ENCODE peak calls at places on chromosomes 7 and 10, in six cellular contexts. C is pancreas, D is breast epithelium, V is AG10803, R is coronary artery, X is cardiac muscle cell. S is an unnamed sample.
A peak's percentile ranks its signal among the peaks of the same experiment; 100 is the strongest.

GRCh38 chr7:85699482-85699881 is 512.6 kb upstream of the SEMA3D start:
- DNase-seq in C (no peak), D (no peak), V (no peak), R (no peak), X (no peak), S (no peak)

GRCh38 chr7:110669410-110669809 is 421.5 kb upstream of the LRRN3 start:
- DNase-seq in C (no peak), D (no peak), V (no peak), R (no peak), X (no peak), S (no peak)

GRCh38 chr7:19663816-19664531 is 44.9 kb downstream of the POLR1F start:
- DNase-seq in C (no peak), D (no peak), V (no peak), R (no peak), X (no peak), S (no peak)

GRCh38 chr10:62459500-62459899 is 85.3 kb downstream of the ZNF365 start:
- DNase-seq in C (no peak), D (no peak), V (no peak), R (no peak), X (no peak), S (no peak)

GRCh38 chr10:115209133-115209532 is 116.0 kb downstream of the ATRNL1 start:
- DNase-seq in C (no peak), D (no peak), V (no peak), R (no peak), X (no peak), S (peak; percentile 45)

GRCh38 chr10:45585131-45585530 is 87.4 kb downstream of the ZFAND4 start:
- DNase-seq in C (no peak), D (no peak), V (no peak), R (no peak), X (no peak), S (no peak)

GRCh38 chr10:17758896-17759295 is 6.9 kb downstream of the TMEM236 start:
- DNase-seq in C (no peak), D (no peak), V (no peak), R (no peak), X (no peak), S (peak; percentile 60)

GRCh38 chr7:1262441-1262840 is 29.8 kb downstream of the UNCX start:
- DNase-seq in C (peak; percentile 31), D (no peak), V (no peak), R (no peak), X (no peak), S (no peak)

GRCh38 chr10:72525277-72525676 is 100.6 kb downstream of the MICU1 start:
- DNase-seq in C (no peak), D (no peak), V (peak; percentile 45), R (no peak), X (no peak), S (peak; percentile 31)

GRCh38 chr7:157983442-157984137 is 604.0 kb downstream of the PTPRN2 start:
- DNase-seq in C (no peak), D (no peak), V (no peak), R (no peak), X (no peak), S (no peak)

GRCh38 chr7:48728799-48729198 is 195.5 kb upstream of the CDC14C start:
- DNase-seq in C (no peak), D (no peak), V (no peak), R (no peak), X (no peak), S (no peak)

GRCh38 chr7:34277016-34277800 is 371.9 kb downstream of the BMPER start:
- DNase-seq in C (no peak), D (no peak), V (peak; percentile 44), R (no peak), X (no peak), S (no peak)

GRCh38 chr7:35729061-35729783 is 34.3 kb upstream of the HERPUD2 start:
- DNase-seq in C (no peak), D (no peak), V (no peak), R (no peak), X (no peak), S (no peak)

GRCh38 chr10:71708897-71709882 is 10.4 kb downstream of the C10orf105 start:
- DNase-seq in C (no peak), D (no peak), V (no peak), R (no peak), X (no peak), S (no peak)

GRCh38 chr10:43667736-43668371 is 19.2 kb upstream of the ZNF32 start:
- DNase-seq in C (no peak), D (no peak), V (no peak), R (no peak), X (no peak), S (no peak)

GRCh38 chr10:71963756-71964668 is at the start of gene CHST3:
- DNase-seq in C (peak; percentile 80), D (no peak), V (peak; percentile 76), R (peak; percentile 86), X (peak; percentile 77), S (peak; percentile 60)

GRCh38 chr7:69434350-69434749 is 163.9 kb upstream of the AUTS2 start:
- DNase-seq in C (no peak), D (no peak), V (peak; percentile 98), R (no peak), X (no peak), S (no peak)

DNA sequence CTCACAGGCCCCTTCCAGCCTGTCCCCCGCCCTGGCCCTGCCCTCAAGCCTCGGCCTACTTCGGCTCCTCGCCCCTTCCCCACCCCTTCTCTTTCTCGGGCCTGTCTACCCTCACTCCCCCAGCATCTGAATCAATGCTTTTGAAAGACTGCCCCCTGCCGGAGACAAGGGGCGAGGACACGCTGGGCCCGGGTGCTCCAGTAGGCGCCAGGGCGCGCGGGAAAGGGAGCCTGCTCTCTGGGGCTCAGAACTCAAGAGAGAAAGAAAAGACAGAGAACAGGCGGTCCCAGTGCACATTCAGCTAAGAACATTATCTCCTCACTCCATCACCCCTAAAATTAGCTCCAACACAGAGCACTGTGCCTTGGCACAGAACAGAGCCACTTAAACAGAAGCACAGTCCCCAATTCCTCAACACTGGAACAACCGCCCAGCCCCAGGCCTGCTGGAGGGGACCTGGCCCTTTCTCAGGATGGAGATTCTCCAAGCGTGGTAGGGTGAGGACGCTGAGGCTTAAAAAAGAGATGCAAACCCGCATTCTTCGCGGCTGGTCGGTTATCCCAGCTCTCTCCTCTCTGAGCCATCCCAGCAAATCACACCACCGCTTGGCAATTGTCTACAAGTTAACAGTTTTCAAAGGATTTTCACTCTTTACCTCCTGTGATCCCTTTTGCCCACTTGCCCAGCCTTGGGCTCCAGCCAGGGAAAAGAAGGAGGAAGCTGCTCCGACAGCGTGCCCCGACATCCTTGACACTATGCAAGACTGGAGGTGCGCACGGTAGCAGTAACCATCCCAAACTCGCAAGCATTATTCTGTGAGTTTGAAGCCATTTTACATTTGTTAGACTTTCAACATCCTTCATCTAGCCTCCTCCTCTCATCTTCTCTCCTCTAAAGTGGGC is 2.1 kb downstream of the GIGYF1 start:
- DNase-seq in C (peak; percentile 90), D (peak; percentile 77), V (peak; percentile 57), R (no peak), X (peak; percentile 90), S (peak; percentile 75)
- H3K4me3 ChIP-seq in C (peak overlapping the region; percentile 92), D (peak overlapping the region; percentile 95), V (peak overlapping the region; percentile 79), R (peak overlapping the region; percentile 98), X (peak overlapping the region; percentile 2), S (peak overlapping the region; percentile 80)

DNA sequence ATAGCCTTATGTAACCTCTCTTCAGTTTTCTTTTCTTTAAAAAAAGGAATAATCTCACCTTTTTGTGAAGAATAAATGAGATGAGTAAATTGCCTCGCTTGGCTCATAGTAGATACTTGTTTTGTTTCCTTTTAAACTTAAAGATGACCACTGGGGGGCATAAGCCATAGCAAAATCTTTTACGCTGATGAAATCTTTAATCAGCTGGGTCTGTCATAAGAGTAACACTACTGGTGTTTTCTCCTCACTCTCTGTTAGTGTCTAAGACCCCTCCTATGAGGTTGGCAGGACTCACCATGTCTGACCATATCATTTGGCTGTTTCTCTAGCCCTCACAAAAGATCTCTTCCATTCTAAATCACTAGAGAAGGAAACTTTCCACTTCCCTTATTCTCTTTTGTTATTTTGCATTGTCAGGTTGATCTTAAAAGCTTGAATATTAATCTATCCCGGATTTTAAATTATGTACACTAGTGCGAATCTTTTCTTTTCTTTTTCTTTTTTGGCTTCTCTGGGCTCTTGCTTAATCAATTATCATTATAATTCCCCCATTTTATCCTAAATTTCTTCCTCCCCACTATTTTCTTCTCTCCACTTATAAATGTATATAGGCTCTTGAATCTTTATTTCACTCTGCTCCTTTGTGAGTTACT is 12.5 kb downstream of the STAG3 start:
- DNase-seq in C (no peak), D (no peak), V (peak; percentile 64), R (no peak), X (peak; percentile 37), S (peak; percentile 65)
- TF ChIP-seq CTCF in C (no peak), D (no peak), V (peak; percentile 58), R (no peak), X (peak; percentile 49), S (peak; percentile 47)

DNA sequence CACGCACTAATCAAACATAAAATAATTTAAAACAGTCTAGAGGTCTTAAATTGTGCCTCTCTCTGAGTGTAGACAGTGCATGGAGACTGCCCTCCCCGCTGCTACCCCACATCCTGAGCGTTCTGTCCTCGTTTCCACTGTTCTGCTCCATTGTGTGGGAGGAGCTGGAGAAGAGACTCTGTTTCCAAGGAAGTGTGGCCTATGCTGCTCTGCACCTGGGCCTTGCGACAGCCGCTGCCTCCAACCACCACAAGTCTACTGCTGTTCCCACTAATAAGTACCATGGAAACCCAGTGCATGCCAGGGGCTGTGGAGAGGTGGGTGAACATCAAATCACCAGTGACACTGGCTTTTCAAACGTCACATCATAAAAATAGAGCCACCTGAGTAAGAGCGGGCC is 19.6 kb downstream of the NRG3 start:
- DNase-seq in C (no peak), D (no peak), V (no peak), R (no peak), X (no peak), S (no peak)
- H3K4me3 ChIP-seq in C (no peak overlapping the region), D (no peak overlapping the region), V (no peak overlapping the region), R (no peak overlapping the region), X (no peak overlapping the region), S (no peak overlapping the region)

GRCh38 chr7:131107343-131108211 is 220.1 kb upstream of the MKLN1 start:
- DNase-seq in C (peak; percentile 85), D (peak; percentile 61), V (peak; percentile 91), R (peak; percentile 84), X (peak; percentile 52), S (peak; percentile 93)

GRCh38 chr7:131105803-131106680 is 221.6 kb upstream of the MKLN1 start:
- DNase-seq in C (peak; percentile 90), D (peak; percentile 74), V (peak; percentile 73), R (peak; percentile 90), X (peak; percentile 71), S (peak; percentile 81)

GRCh38 chr7:131108212-131108980 is 219.3 kb upstream of the MKLN1 start:
- DNase-seq in C (peak; percentile 70), D (no peak), V (peak; percentile 58), R (no peak), X (no peak), S (peak; percentile 50)

GRCh38 chr7:131105294-131105802 is 222.3 kb upstream of the MKLN1 start:
- DNase-seq in C (no peak), D (no peak), V (peak; percentile 31), R (no peak), X (peak; percentile 68), S (peak; percentile 39)

DNA sequence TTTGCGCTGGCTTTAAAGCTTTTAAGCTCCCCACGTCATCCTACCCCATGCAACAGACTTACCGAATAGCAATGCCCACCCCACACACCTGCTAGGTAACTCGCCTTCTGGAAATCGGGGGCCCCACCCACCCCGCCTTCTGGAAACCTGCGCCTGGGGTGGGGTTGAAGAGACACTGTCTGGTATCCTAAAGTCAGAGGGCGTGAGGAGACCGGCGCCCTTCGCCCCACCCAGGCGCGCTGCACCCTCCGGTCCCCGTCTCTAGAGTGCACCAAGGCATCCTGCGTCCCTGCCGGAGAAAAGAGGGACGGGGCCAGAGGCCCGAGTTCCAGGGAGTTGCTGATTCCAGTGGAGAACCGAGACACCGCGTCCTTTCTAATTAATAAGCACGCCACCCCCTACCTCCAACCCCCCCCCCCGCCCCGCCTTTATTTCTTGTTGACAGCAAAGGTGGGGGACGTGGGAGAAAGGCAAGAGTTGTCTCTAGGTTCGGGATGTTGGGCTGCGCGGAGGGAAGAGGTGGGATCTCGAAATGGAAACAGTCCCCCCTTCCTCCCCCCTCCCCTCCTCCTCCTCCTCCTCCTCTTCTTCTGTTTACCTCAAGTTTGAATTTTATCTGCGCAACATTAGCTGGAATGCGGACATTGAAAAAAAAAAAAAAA is 220.9 kb upstream of the MKLN1 start:
- DNase-seq in C (peak; percentile 79), D (peak; percentile 58), V (no peak), R (peak; percentile 84), X (peak; percentile 45), S (peak; percentile 87)
- TF ChIP-seq CTCF in C (no peak), D (no peak), V (no peak), R (no peak), X (no peak), S (no peak)

S was measured in fibroblast of villous mesenchyme.